ENCODE peak calls at places on chromosomes 16 and 17, in five cellular contexts. L is A549, R is K562, F is HepG2, G is GM12878. X is an unnamed sample.

GRCh38 chr17:12348476-12348875 is 317.2 kb upstream of the MYOCD start:
- DNase-seq in L (peak), R (no peak), F (no peak), G (no peak), X (no peak)

GRCh38 chr17:39108976-39109375 is 42.5 kb downstream of the PLXDC1 start:
- DNase-seq in L (no peak), R (no peak), F (no peak), G (no peak), X (no peak)

GRCh38 chr17:43673516-43674323 is 12.0 kb upstream of the MEOX1 start:
- DNase-seq in L (peak), R (peak), F (peak), G (no peak), X (peak)

GRCh38 chr16:79868841-79869240 is 268.3 kb upstream of the MAF start:
- DNase-seq in L (no peak), R (no peak), F (no peak), G (no peak), X (no peak)

GRCh38 chr17:42748906-42749798 is 4.3 kb upstream of the EZH1 start:
- DNase-seq in L (no peak), R (no peak), F (no peak), G (no peak), X (no peak)

GRCh38 chr17:45367216-45367615 is 50.4 kb upstream of the MAP3K14 start:
- DNase-seq in L (no peak), R (no peak), F (no peak), G (no peak), X (no peak)

GRCh38 chr17:63190821-63191220 is 224.8 kb downstream of the TANC2 start:
- DNase-seq in L (no peak), R (no peak), F (no peak), G (no peak), X (no peak)

GRCh38 chr16:2971134-2971984 is 2.2 kb downstream of the PAQR4 start:
- DNase-seq in L (no peak), R (no peak), F (no peak), G (no peak), X (no peak)

GRCh38 chr17:14621826-14622621 is 321.1 kb downstream of the HS3ST3B1 start:
- DNase-seq in L (no peak), R (no peak), F (no peak), G (no peak), X (no peak)

GRCh38 chr17:60006160-60006559 is 41.6 kb upstream of the RNFT1 start:
- DNase-seq in L (no peak), R (no peak), F (no peak), G (no peak), X (no peak)

GRCh38 chr16:84532299-84532724 is 27.9 kb upstream of the MEAK7 start:
- DNase-seq in L (peak), R (no peak), F (peak), G (no peak), X (peak)

GRCh38 chr16:89621698-89622409 is 8.4 kb downstream of the DPEP1 start:
- DNase-seq in L (no peak), R (no peak), F (peak), G (no peak), X (no peak)

GRCh38 chr17:65409381-65409780 is 152.1 kb downstream of the AXIN2 start:
- DNase-seq in L (no peak), R (no peak), F (no peak), G (no peak), X (no peak)

GRCh38 chr16:50737420-50737959 is 4.4 kb upstream of the CYLD start:
- DNase-seq in L (no peak), R (no peak), F (no peak), G (no peak), X (no peak)

GRCh38 chr17:6638046-6638908 is 2.2 kb downstream of the KIAA0753 start:
- DNase-seq in L (no peak), R (no peak), F (no peak), G (no peak), X (no peak)

GRCh38 chr17:42428141-42428944 is 5.3 kb upstream of the CAVIN1 start:
- DNase-seq in L (peak), R (no peak), F (peak), G (no peak), X (peak)

GRCh38 chr16:54076006-54076504 is 210.5 kb downstream of the IRX3 start:
- DNase-seq in L (no peak), R (no peak), F (no peak), G (no peak), X (no peak)

GRCh38 chr17:29706045-29706431 is 83.3 kb upstream of the CORO6 start:
- DNase-seq in L (no peak), R (no peak), F (no peak), G (no peak), X (no peak)

GRCh38 chr16:50602531-50603205 is 54.5 kb downstream of the NKD1 start:
- DNase-seq in L (no peak), R (no peak), F (no peak), G (no peak), X (no peak)

GRCh38 chr16:71426069-71426879 is 15.6 kb downstream of the TLE7 start:
- DNase-seq in L (peak), R (peak), F (peak), G (peak), X (peak)

GRCh38 chr17:17704931-17705330 is 23.7 kb downstream of the RAI1 start:
- DNase-seq in L (no peak), R (no peak), F (no peak), G (no peak), X (no peak)

GRCh38 chr17:60630352-60630751 is 30.4 kb downstream of the PPM1D start:
- DNase-seq in L (no peak), R (no peak), F (no peak), G (no peak), X (no peak)

GRCh38 chr17:78651551-78651950 is 74.4 kb upstream of the DNAH17 start:
- DNase-seq in L (no peak), R (no peak), F (no peak), G (no peak), X (no peak)

GRCh38 chr17:48055531-48056245 is 7.5 kb downstream of the NFE2L1 start:
- DNase-seq in L (peak), R (no peak), F (no peak), G (peak), X (peak)

GRCh38 chr17:59706900-59707181 is 389 bp downstream of the PTRH2 start:
- DNase-seq in L (no peak), R (no peak), F (no peak), G (no peak), X (no peak)

GRCh38 chr16:67509016-67509415 is 19.6 kb upstream of the RIPOR1 start:
- DNase-seq in L (no peak), R (no peak), F (no peak), G (no peak), X (no peak)

DNA sequence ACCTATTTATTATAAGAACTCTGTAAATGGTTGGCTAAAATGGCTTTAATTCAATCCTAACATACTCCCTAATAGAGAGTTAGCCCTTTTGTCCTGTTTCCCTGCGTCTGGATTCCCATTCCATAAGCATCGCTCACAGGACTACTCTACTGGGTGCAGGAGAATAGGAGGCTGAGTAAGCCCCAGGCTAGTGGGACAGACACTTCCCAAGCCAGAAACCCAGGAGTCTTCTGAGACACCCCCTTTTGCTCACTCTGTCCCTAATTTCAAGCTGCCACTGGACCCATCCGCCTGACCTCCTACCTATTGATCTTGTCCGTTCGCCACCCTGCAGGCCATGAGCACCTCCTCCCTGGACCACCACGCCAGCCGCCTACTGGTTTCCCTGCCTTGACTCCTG is 16.7 kb upstream of the TOB1 start:
- DNase-seq in L (peak), R (no peak), F (no peak), G (no peak), X (no peak)
- TF ChIP-seq JUNB in L (peak), R (no peak), F (no peak), G (no peak), X (no peak)

DNA sequence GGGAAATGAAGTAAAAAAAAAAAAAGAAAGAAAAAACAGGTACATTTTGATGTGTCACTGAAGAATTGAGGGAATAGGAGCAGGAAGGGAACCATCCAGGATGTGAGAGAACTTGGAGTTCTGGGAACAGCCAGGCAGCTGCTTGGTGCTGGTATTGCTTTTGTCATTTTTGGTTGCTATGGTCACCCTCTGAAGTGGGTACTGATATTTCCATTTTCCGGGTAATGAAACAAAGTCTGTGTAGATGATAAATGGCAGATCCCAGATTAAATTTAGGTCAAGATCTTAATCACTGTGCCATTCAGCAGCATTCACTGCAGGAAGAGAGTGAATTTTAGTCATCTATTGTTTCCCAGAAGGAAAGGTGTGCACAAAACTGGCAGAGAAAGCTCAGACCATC is 93.6 kb downstream of the ABCA8 start:
- DNase-seq in L (no peak), R (no peak), F (no peak), G (no peak), X (no peak)
- H3K4me2 ChIP-seq in L (no peak), R (no peak), F (no peak), G (no peak), X (no peak)

DNA sequence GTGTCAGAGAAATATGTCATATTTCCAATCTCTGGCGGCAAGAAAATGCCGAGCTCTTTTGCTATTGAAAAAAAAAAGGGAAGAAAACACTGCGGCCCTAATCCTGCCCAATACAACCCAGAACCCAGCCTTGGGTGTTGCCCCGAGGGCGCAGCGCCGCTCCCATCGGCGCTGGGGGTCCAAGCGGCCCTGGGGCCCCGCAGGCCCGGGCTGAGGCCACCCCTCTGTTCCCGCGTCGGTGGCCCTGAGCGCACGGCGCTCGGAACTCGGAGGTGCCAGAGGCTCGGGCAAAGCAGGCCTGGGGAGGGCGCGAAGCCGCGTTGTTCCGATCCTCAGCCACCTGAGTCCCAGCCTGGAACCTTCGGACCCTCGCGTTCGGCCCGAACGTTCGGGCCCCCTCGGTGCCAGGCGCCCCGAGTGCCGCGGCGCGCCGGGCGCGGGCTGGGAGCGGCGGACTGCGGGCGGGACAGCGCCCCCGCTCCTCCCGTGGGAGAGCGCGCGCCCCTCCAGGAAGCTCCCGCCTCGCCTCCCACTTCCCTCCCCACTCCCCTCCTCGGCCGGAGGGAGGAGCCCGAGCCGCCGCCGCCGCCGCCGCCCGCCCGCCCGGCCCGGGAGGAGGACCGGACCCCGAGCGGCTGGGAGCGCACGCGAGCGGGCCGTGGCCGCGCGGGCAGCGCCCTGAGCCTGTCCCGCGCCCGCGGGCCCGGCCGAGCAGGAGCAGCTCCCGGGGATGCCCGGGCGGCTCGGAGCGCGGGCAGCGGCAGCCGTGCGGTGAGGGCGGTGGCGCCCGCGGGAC is at the start of gene CPNE2:
- DNase-seq in L (peak), R (peak), F (no peak), G (no peak), X (peak)
- TF ChIP-seq CTCF in L (no peak), R (peak), F (peak), G (no peak), X (no peak)

DNA sequence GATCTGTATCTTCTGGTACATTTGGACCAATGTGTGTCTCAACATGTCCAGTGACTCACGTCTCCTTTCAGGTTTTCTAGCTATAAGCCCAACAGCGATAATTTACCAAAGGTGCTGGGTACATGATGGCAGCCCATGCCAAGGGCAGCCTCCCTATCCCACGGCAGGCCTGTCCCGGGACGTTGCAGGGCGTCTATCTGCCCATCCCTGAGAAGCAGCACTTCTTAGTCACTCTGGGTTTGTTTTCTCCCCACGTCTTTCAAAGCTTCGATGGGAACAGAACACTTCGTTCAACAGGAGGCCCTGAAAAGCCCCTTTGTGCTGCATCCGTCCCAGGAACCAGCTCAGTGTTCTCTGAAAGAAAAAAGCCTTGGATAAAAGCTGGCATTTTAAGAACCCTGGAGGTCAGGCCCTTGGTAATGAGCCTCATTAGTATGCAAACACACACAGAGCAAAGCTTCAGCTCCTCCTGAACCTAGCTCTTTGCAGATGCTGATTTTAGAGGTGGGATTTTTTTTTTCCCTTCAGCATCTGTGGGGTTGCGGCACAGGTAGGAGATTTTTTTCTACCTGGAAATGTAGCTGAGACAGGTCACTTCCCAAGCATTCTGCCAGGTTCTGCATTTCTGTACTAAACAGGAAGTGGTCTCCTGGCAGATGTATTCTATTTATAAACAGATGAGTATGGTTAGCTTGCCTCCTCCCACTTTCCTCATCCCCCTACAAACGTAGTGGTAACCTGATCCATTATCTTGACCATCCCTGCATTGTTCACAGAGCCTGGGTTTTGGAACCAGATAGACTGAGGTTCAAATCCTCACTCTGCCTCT is 17.5 kb upstream of the MT4 start:
- DNase-seq in L (no peak), R (no peak), F (no peak), G (no peak), X (peak)
- TF ChIP-seq JUNB in L (no peak), R (no peak), F (no peak), G (no peak), X (no peak)

DNA sequence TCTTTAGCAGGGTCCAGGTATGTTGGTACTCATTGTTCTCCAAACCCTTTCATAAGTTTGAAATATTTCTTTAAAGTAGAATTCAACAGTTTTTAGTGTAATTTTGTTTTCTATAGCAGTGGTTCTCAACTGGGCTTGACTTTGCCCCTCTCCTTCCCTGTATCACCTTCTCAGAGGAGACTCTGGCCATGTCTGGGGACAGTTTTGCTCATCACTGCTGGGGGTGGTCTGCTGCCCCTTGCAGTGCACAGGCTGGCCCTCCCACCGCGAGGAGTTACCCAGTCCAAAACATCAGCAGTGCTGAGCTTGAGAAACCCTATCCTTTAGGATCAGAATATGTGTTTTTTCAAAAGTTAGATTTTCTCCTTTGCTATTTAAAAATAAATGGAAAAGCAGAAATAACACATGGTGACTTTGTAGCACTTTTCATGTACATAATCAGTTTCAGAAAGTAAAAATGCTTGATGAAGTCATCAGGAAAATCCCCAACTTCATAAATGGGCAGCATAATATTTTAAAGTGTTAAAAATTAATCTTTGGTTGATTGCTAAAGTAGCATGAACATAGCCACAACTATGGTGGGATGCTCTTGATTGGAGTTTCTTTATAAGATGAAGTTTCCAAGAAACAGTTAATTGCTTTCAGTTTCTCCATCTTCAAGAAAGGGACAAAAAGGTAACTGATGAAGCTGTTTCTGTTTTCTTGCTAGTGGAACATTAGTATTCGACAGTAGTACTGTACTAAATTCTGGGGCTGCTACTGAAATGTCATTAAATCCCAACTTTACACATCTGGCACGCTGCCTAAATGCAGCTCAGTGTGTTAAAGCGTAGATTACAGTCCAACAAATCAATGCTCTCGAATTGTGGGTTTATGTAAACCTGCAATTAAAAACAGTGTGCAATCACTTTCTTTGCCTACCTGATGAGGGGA is 70.3 kb downstream of the NETO2 start:
- DNase-seq in L (no peak), R (no peak), F (no peak), G (peak), X (no peak)
- H3K4me2 ChIP-seq in L (no peak), R (no peak), F (no peak), G (peak), X (no peak)

GRCh38 chr17:8630227-8630801 is at the start of gene MYH10:
- DNase-seq in L (no peak), R (peak), F (no peak), G (no peak), X (no peak)
- TF ChIP-seq CTCF in L (no peak), R (peak), F (no peak), G (no peak), X (no peak)

GRCh38 chr16:88527186-88527936 is 42.8 kb upstream of the ZC3H18 start:
- DNase-seq in L (peak), R (peak), F (peak), G (no peak), X (peak)
- TF ChIP-seq JUNB in L (no peak), R (no peak), F (no peak), G (no peak), X (no peak)

DNA sequence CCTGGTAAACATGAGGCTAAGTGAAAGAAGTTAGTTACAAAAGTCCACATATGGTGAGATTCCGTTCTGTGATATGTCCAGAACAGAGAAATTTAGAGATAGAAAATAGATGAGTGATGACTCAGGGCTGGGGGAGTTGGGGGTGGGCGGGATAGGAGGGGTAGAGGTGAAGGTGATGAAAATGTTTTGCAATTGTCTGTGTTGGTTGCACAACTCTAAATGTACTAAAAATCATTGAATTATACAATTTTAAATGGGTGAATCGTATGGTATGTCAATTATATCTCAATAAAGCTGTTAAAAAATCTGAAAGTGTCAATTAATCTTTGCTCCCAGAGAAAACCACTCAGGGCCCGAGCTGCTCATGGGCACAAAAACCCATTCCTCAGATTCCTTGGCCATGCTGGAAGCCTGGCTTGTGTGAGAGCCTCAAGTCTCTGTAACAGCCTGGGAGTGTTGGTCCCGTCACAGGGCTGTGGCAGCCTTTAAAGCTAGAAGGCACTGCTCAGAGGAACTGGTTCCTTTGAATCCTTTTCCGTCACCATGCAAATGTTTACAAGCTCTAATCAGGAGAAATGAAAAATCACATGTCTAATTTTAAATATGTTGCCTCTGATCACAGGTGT is 225.3 kb downstream of the WWOX start:
- DNase-seq in L (no peak), R (peak), F (peak), G (no peak), X (peak)
- H3K4me2 ChIP-seq in L (no peak), R (no peak), F (no peak), G (no peak), X (no peak)

X was measured in GM23338.